ENCODE peak calls at places on chromosome 4, in ten cellular contexts. One of them, this sample, is unnamed.

GRCh38 chr4:137994858-137995257 is 247.3 kb downstream of the SLC7A11 start:
- DNase-seq in central memory CD8-positive, alpha-beta T cell: no peak
- DNase-seq in fibroblast of pulmonary artery: peak; percentile 6
- DNase-seq in AG08396: peak; percentile 19
- DNase-seq in ovary: no peak
- DNase-seq in left colon: no peak
- DNase-seq in lower lobe of right lung: no peak
- DNase-seq in BJ: peak; percentile 26
- DNase-seq in stimulated activated CD4-positive, alpha-beta T cell treated with anti-CD3 and anti-CD28 coated beads, TNF-alpha, amount 100 ng/mL, for 1 hour: no peak
- DNase-seq in activated naive CD8-positive, alpha-beta T cell treated with anti-CD3 and anti-CD28 coated beads, Interleukin-2, amount 10 ng/mL, durations not matched to agents 7 days and 5 days: no peak
- DNase-seq in this sample: no peak

GRCh38 chr4:6250235-6250983 is 19.2 kb upstream of the WFS1 start:
- DNase-seq in central memory CD8-positive, alpha-beta T cell: no peak
- DNase-seq in fibroblast of pulmonary artery: peak; percentile 80
- DNase-seq in AG08396: peak; percentile 77
- DNase-seq in ovary: no peak
- DNase-seq in left colon: no peak
- DNase-seq in lower lobe of right lung: no peak
- DNase-seq in BJ: peak; percentile 7
- DNase-seq in stimulated activated CD4-positive, alpha-beta T cell treated with anti-CD3 and anti-CD28 coated beads, TNF-alpha, amount 100 ng/mL, for 1 hour: no peak
- DNase-seq in activated naive CD8-positive, alpha-beta T cell treated with anti-CD3 and anti-CD28 coated beads, Interleukin-2, amount 10 ng/mL, durations not matched to agents 7 days and 5 days: no peak
- DNase-seq in this sample: peak; percentile 85

GRCh38 chr4:164408831-164409230 is 345.1 kb upstream of the SMIM31 start:
- DNase-seq in central memory CD8-positive, alpha-beta T cell: no peak
- DNase-seq in fibroblast of pulmonary artery: no peak
- DNase-seq in AG08396: no peak
- DNase-seq in ovary: no peak
- DNase-seq in left colon: no peak
- DNase-seq in lower lobe of right lung: no peak
- DNase-seq in BJ: no peak
- DNase-seq in stimulated activated CD4-positive, alpha-beta T cell treated with anti-CD3 and anti-CD28 coated beads, TNF-alpha, amount 100 ng/mL, for 1 hour: no peak
- DNase-seq in activated naive CD8-positive, alpha-beta T cell treated with anti-CD3 and anti-CD28 coated beads, Interleukin-2, amount 10 ng/mL, durations not matched to agents 7 days and 5 days: no peak
- DNase-seq in this sample: no peak

GRCh38 chr4:182303847-182304246 is 60.6 kb downstream of the TENM3 start:
- DNase-seq in central memory CD8-positive, alpha-beta T cell: no peak
- DNase-seq in fibroblast of pulmonary artery: no peak
- DNase-seq in AG08396: no peak
- DNase-seq in ovary: no peak
- DNase-seq in left colon: no peak
- DNase-seq in lower lobe of right lung: no peak
- DNase-seq in BJ: no peak
- DNase-seq in stimulated activated CD4-positive, alpha-beta T cell treated with anti-CD3 and anti-CD28 coated beads, TNF-alpha, amount 100 ng/mL, for 1 hour: no peak
- DNase-seq in activated naive CD8-positive, alpha-beta T cell treated with anti-CD3 and anti-CD28 coated beads, Interleukin-2, amount 10 ng/mL, durations not matched to agents 7 days and 5 days: no peak
- DNase-seq in this sample: no peak

GRCh38 chr4:141131738-141132688 is 1.3 kb downstream of the RNF150 start:
- DNase-seq in central memory CD8-positive, alpha-beta T cell: no peak
- DNase-seq in fibroblast of pulmonary artery: no peak
- DNase-seq in AG08396: peak; percentile 22
- DNase-seq in ovary: peak; percentile 70
- DNase-seq in left colon: no peak
- DNase-seq in lower lobe of right lung: no peak
- DNase-seq in BJ: no peak
- DNase-seq in stimulated activated CD4-positive, alpha-beta T cell treated with anti-CD3 and anti-CD28 coated beads, TNF-alpha, amount 100 ng/mL, for 1 hour: no peak
- DNase-seq in activated naive CD8-positive, alpha-beta T cell treated with anti-CD3 and anti-CD28 coated beads, Interleukin-2, amount 10 ng/mL, durations not matched to agents 7 days and 5 days: peak; percentile 34
- DNase-seq in this sample: no peak

GRCh38 chr4:140861359-140862181 is 105.4 kb upstream of the TBC1D9 start:
- DNase-seq in central memory CD8-positive, alpha-beta T cell: no peak
- DNase-seq in fibroblast of pulmonary artery: peak; percentile 93
- DNase-seq in AG08396: peak; percentile 50
- DNase-seq in ovary: no peak
- DNase-seq in left colon: peak; percentile 39
- DNase-seq in lower lobe of right lung: no peak
- DNase-seq in BJ: peak; percentile 46
- DNase-seq in stimulated activated CD4-positive, alpha-beta T cell treated with anti-CD3 and anti-CD28 coated beads, TNF-alpha, amount 100 ng/mL, for 1 hour: peak; percentile 2
- DNase-seq in activated naive CD8-positive, alpha-beta T cell treated with anti-CD3 and anti-CD28 coated beads, Interleukin-2, amount 10 ng/mL, durations not matched to agents 7 days and 5 days: no peak
- DNase-seq in this sample: peak; percentile 91

GRCh38 chr4:183403486-183403885 is 41.0 kb upstream of the CDKN2AIP start:
- DNase-seq in central memory CD8-positive, alpha-beta T cell: no peak
- DNase-seq in fibroblast of pulmonary artery: peak; percentile 18
- DNase-seq in AG08396: no peak
- DNase-seq in ovary: no peak
- DNase-seq in left colon: no peak
- DNase-seq in lower lobe of right lung: no peak
- DNase-seq in BJ: no peak
- DNase-seq in stimulated activated CD4-positive, alpha-beta T cell treated with anti-CD3 and anti-CD28 coated beads, TNF-alpha, amount 100 ng/mL, for 1 hour: no peak
- DNase-seq in activated naive CD8-positive, alpha-beta T cell treated with anti-CD3 and anti-CD28 coated beads, Interleukin-2, amount 10 ng/mL, durations not matched to agents 7 days and 5 days: no peak
- DNase-seq in this sample: no peak

GRCh38 chr4:7945709-7946380 is 6.2 kb upstream of the AFAP1 start:
- DNase-seq in central memory CD8-positive, alpha-beta T cell: no peak
- DNase-seq in fibroblast of pulmonary artery: no peak
- DNase-seq in AG08396: no peak
- DNase-seq in ovary: peak; percentile 31
- DNase-seq in left colon: no peak
- DNase-seq in lower lobe of right lung: no peak
- DNase-seq in BJ: no peak
- DNase-seq in stimulated activated CD4-positive, alpha-beta T cell treated with anti-CD3 and anti-CD28 coated beads, TNF-alpha, amount 100 ng/mL, for 1 hour: no peak
- DNase-seq in activated naive CD8-positive, alpha-beta T cell treated with anti-CD3 and anti-CD28 coated beads, Interleukin-2, amount 10 ng/mL, durations not matched to agents 7 days and 5 days: no peak
- DNase-seq in this sample: no peak

GRCh38 chr4:91113130-91113706 is 986.0 kb downstream of the CCSER1 start:
- DNase-seq in central memory CD8-positive, alpha-beta T cell: no peak
- DNase-seq in fibroblast of pulmonary artery: peak; percentile 69
- DNase-seq in AG08396: peak; percentile 2
- DNase-seq in ovary: no peak
- DNase-seq in left colon: no peak
- DNase-seq in lower lobe of right lung: no peak
- DNase-seq in BJ: no peak
- DNase-seq in stimulated activated CD4-positive, alpha-beta T cell treated with anti-CD3 and anti-CD28 coated beads, TNF-alpha, amount 100 ng/mL, for 1 hour: no peak
- DNase-seq in activated naive CD8-positive, alpha-beta T cell treated with anti-CD3 and anti-CD28 coated beads, Interleukin-2, amount 10 ng/mL, durations not matched to agents 7 days and 5 days: no peak
- DNase-seq in this sample: peak; percentile 50

GRCh38 chr4:107757860-107758476 is 37.9 kb upstream of the PAPSS1 start:
- DNase-seq in central memory CD8-positive, alpha-beta T cell: no peak
- DNase-seq in fibroblast of pulmonary artery: peak; percentile 70
- DNase-seq in AG08396: peak; percentile 23
- DNase-seq in ovary: no peak
- DNase-seq in left colon: no peak
- DNase-seq in lower lobe of right lung: no peak
- DNase-seq in BJ: no peak
- DNase-seq in stimulated activated CD4-positive, alpha-beta T cell treated with anti-CD3 and anti-CD28 coated beads, TNF-alpha, amount 100 ng/mL, for 1 hour: no peak
- DNase-seq in activated naive CD8-positive, alpha-beta T cell treated with anti-CD3 and anti-CD28 coated beads, Interleukin-2, amount 10 ng/mL, durations not matched to agents 7 days and 5 days: no peak
- DNase-seq in this sample: peak; percentile 61

GRCh38 chr4:129230836-129231235 is 134.9 kb downstream of the C4orf33 start:
- DNase-seq in central memory CD8-positive, alpha-beta T cell: no peak
- DNase-seq in fibroblast of pulmonary artery: no peak
- DNase-seq in AG08396: no peak
- DNase-seq in ovary: no peak
- DNase-seq in left colon: no peak
- DNase-seq in lower lobe of right lung: no peak
- DNase-seq in BJ: no peak
- DNase-seq in stimulated activated CD4-positive, alpha-beta T cell treated with anti-CD3 and anti-CD28 coated beads, TNF-alpha, amount 100 ng/mL, for 1 hour: no peak
- DNase-seq in activated naive CD8-positive, alpha-beta T cell treated with anti-CD3 and anti-CD28 coated beads, Interleukin-2, amount 10 ng/mL, durations not matched to agents 7 days and 5 days: no peak
- DNase-seq in this sample: no peak

GRCh38 chr4:7068883-7069282 is 1.0 kb upstream of the GRPEL1 start:
- DNase-seq in central memory CD8-positive, alpha-beta T cell: no peak
- DNase-seq in fibroblast of pulmonary artery: no peak
- DNase-seq in AG08396: peak; percentile 38
- DNase-seq in ovary: no peak
- DNase-seq in left colon: no peak
- DNase-seq in lower lobe of right lung: no peak
- DNase-seq in BJ: no peak
- DNase-seq in stimulated activated CD4-positive, alpha-beta T cell treated with anti-CD3 and anti-CD28 coated beads, TNF-alpha, amount 100 ng/mL, for 1 hour: no peak
- DNase-seq in activated naive CD8-positive, alpha-beta T cell treated with anti-CD3 and anti-CD28 coated beads, Interleukin-2, amount 10 ng/mL, durations not matched to agents 7 days and 5 days: no peak
- DNase-seq in this sample: peak; percentile 10

GRCh38 chr4:24226667-24227066 is 336.8 kb upstream of the PPARGC1A start:
- DNase-seq in central memory CD8-positive, alpha-beta T cell: no peak
- DNase-seq in fibroblast of pulmonary artery: no peak
- DNase-seq in AG08396: peak; percentile 7
- DNase-seq in ovary: no peak
- DNase-seq in left colon: no peak
- DNase-seq in lower lobe of right lung: no peak
- DNase-seq in BJ: no peak
- DNase-seq in stimulated activated CD4-positive, alpha-beta T cell treated with anti-CD3 and anti-CD28 coated beads, TNF-alpha, amount 100 ng/mL, for 1 hour: no peak
- DNase-seq in activated naive CD8-positive, alpha-beta T cell treated with anti-CD3 and anti-CD28 coated beads, Interleukin-2, amount 10 ng/mL, durations not matched to agents 7 days and 5 days: no peak
- DNase-seq in this sample: no peak

GRCh38 chr4:163556169-163556568 is 61.7 kb downstream of the TMA16 start:
- DNase-seq in central memory CD8-positive, alpha-beta T cell: no peak
- DNase-seq in fibroblast of pulmonary artery: no peak
- DNase-seq in AG08396: no peak
- DNase-seq in ovary: no peak
- DNase-seq in left colon: no peak
- DNase-seq in lower lobe of right lung: no peak
- DNase-seq in BJ: no peak
- DNase-seq in stimulated activated CD4-positive, alpha-beta T cell treated with anti-CD3 and anti-CD28 coated beads, TNF-alpha, amount 100 ng/mL, for 1 hour: no peak
- DNase-seq in activated naive CD8-positive, alpha-beta T cell treated with anti-CD3 and anti-CD28 coated beads, Interleukin-2, amount 10 ng/mL, durations not matched to agents 7 days and 5 days: no peak
- DNase-seq in this sample: peak; percentile 33

GRCh38 chr4:20984011-20984836 is 284.0 kb downstream of the PACRGL start:
- DNase-seq in central memory CD8-positive, alpha-beta T cell: no peak
- DNase-seq in fibroblast of pulmonary artery: no peak
- DNase-seq in AG08396: no peak
- DNase-seq in ovary: no peak
- DNase-seq in left colon: peak; percentile 27
- DNase-seq in lower lobe of right lung: no peak
- DNase-seq in BJ: no peak
- DNase-seq in stimulated activated CD4-positive, alpha-beta T cell treated with anti-CD3 and anti-CD28 coated beads, TNF-alpha, amount 100 ng/mL, for 1 hour: no peak
- DNase-seq in activated naive CD8-positive, alpha-beta T cell treated with anti-CD3 and anti-CD28 coated beads, Interleukin-2, amount 10 ng/mL, durations not matched to agents 7 days and 5 days: no peak
- DNase-seq in this sample: no peak

GRCh38 chr4:1731180-1731579 is 9.9 kb downstream of the TACC3 start:
- DNase-seq in central memory CD8-positive, alpha-beta T cell: no peak
- DNase-seq in fibroblast of pulmonary artery: no peak
- DNase-seq in AG08396: no peak
- DNase-seq in ovary: no peak
- DNase-seq in left colon: no peak
- DNase-seq in lower lobe of right lung: no peak
- DNase-seq in BJ: no peak
- DNase-seq in stimulated activated CD4-positive, alpha-beta T cell treated with anti-CD3 and anti-CD28 coated beads, TNF-alpha, amount 100 ng/mL, for 1 hour: no peak
- DNase-seq in activated naive CD8-positive, alpha-beta T cell treated with anti-CD3 and anti-CD28 coated beads, Interleukin-2, amount 10 ng/mL, durations not matched to agents 7 days and 5 days: no peak
- DNase-seq in this sample: peak; percentile 88

GRCh38 chr4:82780398-82781231 is 18.0 kb downstream of the SCD5 start:
- DNase-seq in central memory CD8-positive, alpha-beta T cell: no peak
- DNase-seq in fibroblast of pulmonary artery: peak; percentile 79
- DNase-seq in AG08396: no peak
- DNase-seq in ovary: peak; percentile 94
- DNase-seq in left colon: peak; percentile 79
- DNase-seq in lower lobe of right lung: peak; percentile 81
- DNase-seq in BJ: no peak
- DNase-seq in stimulated activated CD4-positive, alpha-beta T cell treated with anti-CD3 and anti-CD28 coated beads, TNF-alpha, amount 100 ng/mL, for 1 hour: no peak
- DNase-seq in activated naive CD8-positive, alpha-beta T cell treated with anti-CD3 and anti-CD28 coated beads, Interleukin-2, amount 10 ng/mL, durations not matched to agents 7 days and 5 days: no peak
- DNase-seq in this sample: no peak

GRCh38 chr4:16897991-16898827 is at the start of gene LDB2:
- DNase-seq in central memory CD8-positive, alpha-beta T cell: no peak
- DNase-seq in fibroblast of pulmonary artery: peak; percentile 86
- DNase-seq in AG08396: peak; percentile 50
- DNase-seq in ovary: peak; percentile 82
- DNase-seq in left colon: peak; percentile 42
- DNase-seq in lower lobe of right lung: peak; percentile 48
- DNase-seq in BJ: peak; percentile 48
- DNase-seq in stimulated activated CD4-positive, alpha-beta T cell treated with anti-CD3 and anti-CD28 coated beads, TNF-alpha, amount 100 ng/mL, for 1 hour: no peak
- DNase-seq in activated naive CD8-positive, alpha-beta T cell treated with anti-CD3 and anti-CD28 coated beads, Interleukin-2, amount 10 ng/mL, durations not matched to agents 7 days and 5 days: no peak
- DNase-seq in this sample: no peak

GRCh38 chr4:2937986-2938385 is 25.2 kb downstream of the NOP14 start:
- DNase-seq in central memory CD8-positive, alpha-beta T cell: no peak
- DNase-seq in fibroblast of pulmonary artery: no peak
- DNase-seq in AG08396: no peak
- DNase-seq in ovary: no peak
- DNase-seq in left colon: no peak
- DNase-seq in lower lobe of right lung: no peak
- DNase-seq in BJ: no peak
- DNase-seq in stimulated activated CD4-positive, alpha-beta T cell treated with anti-CD3 and anti-CD28 coated beads, TNF-alpha, amount 100 ng/mL, for 1 hour: no peak
- DNase-seq in activated naive CD8-positive, alpha-beta T cell treated with anti-CD3 and anti-CD28 coated beads, Interleukin-2, amount 10 ng/mL, durations not matched to agents 7 days and 5 days: peak; percentile 10
- DNase-seq in this sample: no peak

GRCh38 chr4:124427095-124427767 is 285.3 kb downstream of the ANKRD50 start:
- DNase-seq in central memory CD8-positive, alpha-beta T cell: no peak
- DNase-seq in fibroblast of pulmonary artery: peak; percentile 63
- DNase-seq in AG08396: no peak
- DNase-seq in ovary: no peak
- DNase-seq in left colon: peak; percentile 63
- DNase-seq in lower lobe of right lung: no peak
- DNase-seq in BJ: no peak
- DNase-seq in stimulated activated CD4-positive, alpha-beta T cell treated with anti-CD3 and anti-CD28 coated beads, TNF-alpha, amount 100 ng/mL, for 1 hour: no peak
- DNase-seq in activated naive CD8-positive, alpha-beta T cell treated with anti-CD3 and anti-CD28 coated beads, Interleukin-2, amount 10 ng/mL, durations not matched to agents 7 days and 5 days: no peak
- DNase-seq in this sample: peak; percentile 56

GRCh38 chr4:65007841-65008439 is 598.7 kb upstream of the TECRL start:
- DNase-seq in central memory CD8-positive, alpha-beta T cell: no peak
- DNase-seq in fibroblast of pulmonary artery: peak; percentile 67
- DNase-seq in AG08396: peak; percentile 2
- DNase-seq in ovary: no peak
- DNase-seq in left colon: no peak
- DNase-seq in lower lobe of right lung: no peak
- DNase-seq in BJ: no peak
- DNase-seq in stimulated activated CD4-positive, alpha-beta T cell treated with anti-CD3 and anti-CD28 coated beads, TNF-alpha, amount 100 ng/mL, for 1 hour: no peak
- DNase-seq in activated naive CD8-positive, alpha-beta T cell treated with anti-CD3 and anti-CD28 coated beads, Interleukin-2, amount 10 ng/mL, durations not matched to agents 7 days and 5 days: no peak
- DNase-seq in this sample: peak; percentile 86

GRCh38 chr4:186650401-186651180 is 73.1 kb downstream of the FAT1 start:
- DNase-seq in central memory CD8-positive, alpha-beta T cell: no peak
- DNase-seq in fibroblast of pulmonary artery: no peak
- DNase-seq in AG08396: no peak
- DNase-seq in ovary: no peak
- DNase-seq in left colon: no peak
- DNase-seq in lower lobe of right lung: no peak
- DNase-seq in BJ: no peak
- DNase-seq in stimulated activated CD4-positive, alpha-beta T cell treated with anti-CD3 and anti-CD28 coated beads, TNF-alpha, amount 100 ng/mL, for 1 hour: no peak
- DNase-seq in activated naive CD8-positive, alpha-beta T cell treated with anti-CD3 and anti-CD28 coated beads, Interleukin-2, amount 10 ng/mL, durations not matched to agents 7 days and 5 days: no peak
- DNase-seq in this sample: no peak

GRCh38 chr4:726235-726787 is 20.7 kb downstream of the PCGF3 start:
- DNase-seq in central memory CD8-positive, alpha-beta T cell: no peak
- DNase-seq in fibroblast of pulmonary artery: peak; percentile 80
- DNase-seq in AG08396: peak; percentile 70
- DNase-seq in ovary: peak; percentile 63
- DNase-seq in left colon: no peak
- DNase-seq in lower lobe of right lung: no peak
- DNase-seq in BJ: peak; percentile 44
- DNase-seq in stimulated activated CD4-positive, alpha-beta T cell treated with anti-CD3 and anti-CD28 coated beads, TNF-alpha, amount 100 ng/mL, for 1 hour: no peak
- DNase-seq in activated naive CD8-positive, alpha-beta T cell treated with anti-CD3 and anti-CD28 coated beads, Interleukin-2, amount 10 ng/mL, durations not matched to agents 7 days and 5 days: no peak
- DNase-seq in this sample: no peak

GRCh38 chr4:185865901-185866328 is 53.9 kb upstream of the SORBS2 start:
- DNase-seq in central memory CD8-positive, alpha-beta T cell: no peak
- DNase-seq in fibroblast of pulmonary artery: peak; percentile 80
- DNase-seq in AG08396: no peak
- DNase-seq in ovary: no peak
- DNase-seq in left colon: no peak
- DNase-seq in lower lobe of right lung: no peak
- DNase-seq in BJ: no peak
- DNase-seq in stimulated activated CD4-positive, alpha-beta T cell treated with anti-CD3 and anti-CD28 coated beads, TNF-alpha, amount 100 ng/mL, for 1 hour: no peak
- DNase-seq in activated naive CD8-positive, alpha-beta T cell treated with anti-CD3 and anti-CD28 coated beads, Interleukin-2, amount 10 ng/mL, durations not matched to agents 7 days and 5 days: no peak
- DNase-seq in this sample: peak; percentile 80

GRCh38 chr4:184845367-184846011 is 19.7 kb upstream of the ACSL1 start:
- DNase-seq in central memory CD8-positive, alpha-beta T cell: no peak
- DNase-seq in fibroblast of pulmonary artery: peak; percentile 33
- DNase-seq in AG08396: peak; percentile 41
- DNase-seq in ovary: no peak
- DNase-seq in left colon: no peak
- DNase-seq in lower lobe of right lung: no peak
- DNase-seq in BJ: peak; percentile 49
- DNase-seq in stimulated activated CD4-positive, alpha-beta T cell treated with anti-CD3 and anti-CD28 coated beads, TNF-alpha, amount 100 ng/mL, for 1 hour: no peak
- DNase-seq in activated naive CD8-positive, alpha-beta T cell treated with anti-CD3 and anti-CD28 coated beads, Interleukin-2, amount 10 ng/mL, durations not matched to agents 7 days and 5 days: no peak
- DNase-seq in this sample: peak; percentile 79

GRCh38 chr4:55553442-55553841 is 6.7 kb upstream of the CLOCK start:
- DNase-seq in central memory CD8-positive, alpha-beta T cell: no peak
- DNase-seq in fibroblast of pulmonary artery: peak; percentile 59
- DNase-seq in AG08396: peak; percentile 52
- DNase-seq in ovary: peak; percentile 51
- DNase-seq in left colon: peak; percentile 30
- DNase-seq in lower lobe of right lung: no peak
- DNase-seq in BJ: peak; percentile 44
- DNase-seq in stimulated activated CD4-positive, alpha-beta T cell treated with anti-CD3 and anti-CD28 coated beads, TNF-alpha, amount 100 ng/mL, for 1 hour: no peak
- DNase-seq in activated naive CD8-positive, alpha-beta T cell treated with anti-CD3 and anti-CD28 coated beads, Interleukin-2, amount 10 ng/mL, durations not matched to agents 7 days and 5 days: no peak
- DNase-seq in this sample: no peak

GRCh38 chr4:53676402-53676871 is 85.2 kb upstream of the LNX1 start:
- DNase-seq in central memory CD8-positive, alpha-beta T cell: no peak
- DNase-seq in fibroblast of pulmonary artery: peak; percentile 97
- DNase-seq in AG08396: no peak
- DNase-seq in ovary: no peak
- DNase-seq in left colon: no peak
- DNase-seq in lower lobe of right lung: no peak
- DNase-seq in BJ: peak; percentile 55
- DNase-seq in stimulated activated CD4-positive, alpha-beta T cell treated with anti-CD3 and anti-CD28 coated beads, TNF-alpha, amount 100 ng/mL, for 1 hour: no peak
- DNase-seq in activated naive CD8-positive, alpha-beta T cell treated with anti-CD3 and anti-CD28 coated beads, Interleukin-2, amount 10 ng/mL, durations not matched to agents 7 days and 5 days: no peak
- DNase-seq in this sample: no peak

GRCh38 chr4:105543881-105544280 is 8.5 kb upstream of the ARHGEF38 start:
- DNase-seq in central memory CD8-positive, alpha-beta T cell: no peak
- DNase-seq in fibroblast of pulmonary artery: no peak
- DNase-seq in AG08396: no peak
- DNase-seq in ovary: no peak
- DNase-seq in left colon: no peak
- DNase-seq in lower lobe of right lung: no peak
- DNase-seq in BJ: no peak
- DNase-seq in stimulated activated CD4-positive, alpha-beta T cell treated with anti-CD3 and anti-CD28 coated beads, TNF-alpha, amount 100 ng/mL, for 1 hour: no peak
- DNase-seq in activated naive CD8-positive, alpha-beta T cell treated with anti-CD3 and anti-CD28 coated beads, Interleukin-2, amount 10 ng/mL, durations not matched to agents 7 days and 5 days: no peak
- DNase-seq in this sample: no peak

This sample was measured in PC-3.